ENCODE peak calls at places on chromosomes 5 and 9, in ten cellular contexts. A is stimulated activated naive CD4-positive, alpha-beta T cell; Y is NAMALWA; W is body of pancreas; G is C1 segment of cervical spinal cord; X is M059J; S is GM23248; V is GM19239; F is stimulated activated CD4-positive, alpha-beta T cell treated with anti-CD3 and anti-CD28 coated beads, Interleukin-4, amount 100 ng/mL, for 4 hours; P is cardiac muscle cell. O is an unnamed sample.
A peak's percentile ranks its signal among the peaks of the same experiment; 100 is the strongest.

GRCh38 chr5:55625913-55626312 is 86.2 kb downstream of the SLC38A9 start:
- DNase-seq in A (no peak), Y (no peak), W (no peak), G (no peak), X (no peak), S (no peak), V (no peak), F (no peak), P (no peak), O (no peak)

GRCh38 chr5:58462623-58463230 is 2.8 kb upstream of the PLK2 start:
- DNase-seq in A (peak; percentile 68), Y (peak; percentile 54), W (peak; percentile 52), G (no peak), X (peak; percentile 62), S (peak; percentile 70), V (no peak), F (peak; percentile 5), P (peak; percentile 52), O (no peak)

GRCh38 chr9:27413507-27414214 is 110.4 kb upstream of the IFNK start:
- DNase-seq in A (no peak), Y (no peak), W (no peak), G (no peak), X (no peak), S (no peak), V (no peak), F (no peak), P (no peak), O (no peak)

GRCh38 chr9:96360976-96361375 is 22.5 kb downstream of the SLC35D2 start:
- DNase-seq in A (no peak), Y (no peak), W (no peak), G (no peak), X (no peak), S (no peak), V (no peak), F (no peak), P (no peak), O (no peak)

GRCh38 chr5:9245071-9245470 is 300.8 kb downstream of the SEMA5A start:
- DNase-seq in A (no peak), Y (no peak), W (no peak), G (no peak), X (peak; percentile 38), S (peak; percentile 32), V (no peak), F (no peak), P (no peak), O (no peak)

GRCh38 chr5:158462349-158463114 is 603.6 kb upstream of the CLINT1 start:
- DNase-seq in A (no peak), Y (no peak), W (no peak), G (no peak), X (no peak), S (no peak), V (no peak), F (no peak), P (no peak), O (no peak)

GRCh38 chr9:113589890-113590289 is 126.4 kb downstream of the RGS3 start:
- DNase-seq in A (peak; percentile 35), Y (peak; percentile 46), W (no peak), G (no peak), X (peak; percentile 60), S (peak; percentile 67), V (no peak), F (no peak), P (no peak), O (no peak)

GRCh38 chr9:89929721-89930480 is 325.1 kb downstream of the GADD45G start:
- DNase-seq in A (peak; percentile 11), Y (no peak), W (no peak), G (no peak), X (peak; percentile 45), S (peak; percentile 74), V (no peak), F (no peak), P (peak; percentile 41), O (no peak)

GRCh38 chr5:132265336-132266030 is 8.0 kb downstream of the PDLIM4 start:
- DNase-seq in A (no peak), Y (no peak), W (peak; percentile 50), G (no peak), X (peak; percentile 97), S (peak; percentile 97), V (no peak), F (no peak), P (no peak), O (no peak)

GRCh38 chr5:77560677-77561263 is 68.7 kb upstream of the WDR41 start:
- DNase-seq in A (no peak), Y (peak; percentile 57), W (no peak), G (no peak), X (peak; percentile 45), S (peak; percentile 70), V (no peak), F (no peak), P (peak; percentile 65), O (no peak)

GRCh38 chr5:143083006-143083405 is 312.8 kb downstream of the ARHGAP26 start:
- DNase-seq in A (no peak), Y (no peak), W (no peak), G (no peak), X (peak; percentile 35), S (no peak), V (no peak), F (no peak), P (no peak), O (no peak)

GRCh38 chr5:23820764-23821471 is 313.5 kb downstream of the PRDM9 start:
- DNase-seq in A (no peak), Y (peak; percentile 49), W (no peak), G (no peak), X (peak; percentile 32), S (peak; percentile 84), V (no peak), F (no peak), P (peak; percentile 61), O (no peak)

GRCh38 chr5:159104759-159105317 is 5.1 kb upstream of the EBF1 start:
- DNase-seq in A (no peak), Y (no peak), W (no peak), G (no peak), X (no peak), S (no peak), V (no peak), F (no peak), P (no peak), O (no peak)

GRCh38 chr9:98146101-98146991 is 27.3 kb upstream of the TRIM14 start:
- DNase-seq in A (no peak), Y (no peak), W (peak; percentile 84), G (no peak), X (peak; percentile 85), S (peak; percentile 67), V (no peak), F (no peak), P (no peak), O (no peak)

GRCh38 chr5:31755299-31756053 is 116.5 kb downstream of the PDZD2 start:
- DNase-seq in A (no peak), Y (no peak), W (no peak), G (no peak), X (no peak), S (no peak), V (no peak), F (no peak), P (no peak), O (no peak)

GRCh38 chr5:124599048-124599973 is 147.1 kb downstream of the ZNF608 start:
- DNase-seq in A (no peak), Y (peak; percentile 79), W (peak; percentile 84), G (peak; percentile 19), X (peak; percentile 83), S (peak; percentile 51), V (no peak), F (no peak), P (peak; percentile 25), O (no peak)

GRCh38 chr5:104189031-104189430 is 626.4 kb upstream of the NUDT12 start:
- DNase-seq in A (no peak), Y (no peak), W (no peak), G (no peak), X (peak; percentile 87), S (peak; percentile 1), V (no peak), F (no peak), P (no peak), O (no peak)

GRCh38 chr5:181189363-181189961 is 15.5 kb downstream of the TRIM7 start:
- DNase-seq in A (no peak), Y (peak; percentile 85), W (peak; percentile 33), G (no peak), X (peak; percentile 42), S (peak; percentile 77), V (no peak), F (peak; percentile 52), P (peak; percentile 49), O (no peak)

GRCh38 chr9:14158911-14159310 is 155.0 kb downstream of the NFIB start:
- DNase-seq in A (no peak), Y (no peak), W (no peak), G (no peak), X (peak; percentile 34), S (peak; percentile 82), V (no peak), F (no peak), P (no peak), O (no peak)

GRCh38 chr9:91898451-91899433 is 51.3 kb downstream of the ROR2 start:
- DNase-seq in A (no peak), Y (no peak), W (peak; percentile 39), G (no peak), X (peak; percentile 24), S (peak; percentile 47), V (no peak), F (no peak), P (no peak), O (no peak)

GRCh38 chr9:133868203-133868602 is 123.9 kb downstream of the VAV2 start:
- DNase-seq in A (no peak), Y (no peak), W (no peak), G (no peak), X (no peak), S (no peak), V (no peak), F (no peak), P (no peak), O (no peak)

GRCh38 chr5:177356756-177357458 is 817 bp upstream of the RGS14 start:
- DNase-seq in A (peak; percentile 47), Y (peak; percentile 60), W (no peak), G (no peak), X (no peak), S (no peak), V (no peak), F (no peak), P (no peak), O (no peak)

GRCh38 chr9:90803860-90804593 is 2.4 kb downstream of the SYK start:
- DNase-seq in A (no peak), Y (peak; percentile 80), W (no peak), G (no peak), X (no peak), S (no peak), V (no peak), F (no peak), P (no peak), O (no peak)

GRCh38 chr5:147481376-147481775 is 28.5 kb downstream of the DPYSL3 start:
- DNase-seq in A (no peak), Y (no peak), W (no peak), G (no peak), X (peak; percentile 74), S (peak; percentile 89), V (no peak), F (no peak), P (no peak), O (no peak)

GRCh38 chr9:98795970-98796363 is 388 bp downstream of the ANKS6 start:
- DNase-seq in A (peak; percentile 33), Y (peak; percentile 43), W (peak; percentile 60), G (no peak), X (no peak), S (peak; percentile 53), V (no peak), F (peak; percentile 24), P (peak; percentile 42), O (no peak)

GRCh38 chr5:33721491-33722245 is 170.1 kb downstream of the ADAMTS12 start:
- DNase-seq in A (no peak), Y (no peak), W (peak; percentile 15), G (no peak), X (peak; percentile 43), S (no peak), V (no peak), F (no peak), P (no peak), O (no peak)

O was measured in anterior cingulate cortex.